ENCODE peak calls at places on chromosomes 4 and X, in eight cellular contexts. B, T, J, K, H, A, Y and Q are unnamed samples.

GRCh38 chrX:115284877-115285276 is 4.6 kb upstream of the LUZP4 start:
- DNase-seq in B (no peak), T (no peak), J (peak), K (no peak), H (no peak), A (no peak), Y (no peak), Q (no peak)

GRCh38 chr4:141215030-141215429 is 5.7 kb upstream of the ZNF330 start:
- DNase-seq in B (peak), T (no peak), J (no peak), K (no peak), H (no peak), A (no peak), Y (no peak), Q (no peak)

GRCh38 chr4:88880001-88880400 is 177.0 kb downstream of the FAM13A start:
- DNase-seq in B (no peak), T (no peak), J (no peak), K (no peak), H (no peak), A (no peak), Y (no peak), Q (no peak)

GRCh38 chr4:145623831-145624230 is 4.6 kb downstream of the MMAA start:
- DNase-seq in B (no peak), T (peak), J (peak), K (no peak), H (no peak), A (no peak), Y (no peak), Q (no peak)

GRCh38 chr4:30919458-30919857 is 199.3 kb downstream of the PCDH7 start:
- DNase-seq in B (no peak), T (no peak), J (no peak), K (no peak), H (no peak), A (no peak), Y (no peak), Q (no peak)

GRCh38 chr4:99816611-99817309 is at the start of gene DAPP1:
- DNase-seq in B (no peak), T (no peak), J (no peak), K (peak), H (peak), A (no peak), Y (peak), Q (peak)

GRCh38 chrX:110086162-110086915 is 83.4 kb downstream of the TMEM164 start:
- DNase-seq in B (no peak), T (peak), J (peak), K (no peak), H (no peak), A (no peak), Y (peak), Q (no peak)

GRCh38 chr4:127880764-127881564 is at the start of gene PLK4:
- DNase-seq in B (peak), T (peak), J (peak), K (peak), H (peak), A (peak), Y (peak), Q (peak)

GRCh38 chrX:10111364-10112148 is 45.2 kb upstream of the CLCN4 start:
- DNase-seq in B (no peak), T (peak), J (no peak), K (peak), H (peak), A (no peak), Y (no peak), Q (no peak)

GRCh38 chrX:136046295-136046894 is 61.2 kb downstream of the SLC9A6 start:
- DNase-seq in B (no peak), T (peak), J (peak), K (no peak), H (no peak), A (no peak), Y (no peak), Q (peak)

GRCh38 chr4:124757121-124757520 is 44.6 kb upstream of the ANKRD50 start:
- DNase-seq in B (no peak), T (peak), J (peak), K (no peak), H (no peak), A (no peak), Y (no peak), Q (no peak)

GRCh38 chr4:109967798-109968520 is 55.3 kb downstream of the EGF start:
- DNase-seq in B (no peak), T (peak), J (peak), K (no peak), H (no peak), A (no peak), Y (peak), Q (no peak)

GRCh38 chrX:17375631-17376380 is 806 bp downstream of the NHS start:
- DNase-seq in B (peak), T (peak), J (peak), K (no peak), H (no peak), A (peak), Y (no peak), Q (peak)

GRCh38 chrX:34918856-34919255 is 23.7 kb upstream of the FAM47B start:
- DNase-seq in B (peak), T (peak), J (peak), K (no peak), H (no peak), A (peak), Y (no peak), Q (peak)

GRCh38 chr4:15084780-15085179 is 82.5 kb downstream of the CPEB2 start:
- DNase-seq in B (no peak), T (no peak), J (no peak), K (no peak), H (no peak), A (no peak), Y (no peak), Q (no peak)

GRCh38 chr4:69716654-69717053 is 43.8 kb downstream of the SULT1B1 start:
- DNase-seq in B (no peak), T (no peak), J (no peak), K (no peak), H (no peak), A (no peak), Y (no peak), Q (no peak)

GRCh38 chr4:138062929-138063328 is 179.2 kb downstream of the SLC7A11 start:
- DNase-seq in B (no peak), T (peak), J (peak), K (no peak), H (no peak), A (peak), Y (no peak), Q (no peak)

GRCh38 chr4:106312997-106313522 is 2.9 kb downstream of the TBCK start:
- DNase-seq in B (no peak), T (no peak), J (no peak), K (no peak), H (no peak), A (no peak), Y (no peak), Q (no peak)

GRCh38 chr4:7328913-7329638 is 105.7 kb downstream of the PSAPL1 start:
- DNase-seq in B (no peak), T (peak), J (peak), K (no peak), H (no peak), A (no peak), Y (peak), Q (peak)

GRCh38 chrX:148580016-148580415 is 79.6 kb downstream of the AFF2 start:
- DNase-seq in B (no peak), T (no peak), J (no peak), K (no peak), H (no peak), A (no peak), Y (no peak), Q (no peak)

GRCh38 chr4:165129924-165130323 is 17.3 kb upstream of the TMEM192 start:
- DNase-seq in B (no peak), T (no peak), J (no peak), K (no peak), H (no peak), A (no peak), Y (no peak), Q (no peak)

GRCh38 chrX:28135378-28136047 is 154.3 kb upstream of the DCAF8L1 start:
- DNase-seq in B (no peak), T (peak), J (peak), K (no peak), H (no peak), A (no peak), Y (no peak), Q (no peak)

GRCh38 chrX:136542281-136542680 is 10.3 kb downstream of the VGLL1 start:
- DNase-seq in B (no peak), T (no peak), J (no peak), K (no peak), H (no peak), A (no peak), Y (no peak), Q (no peak)

GRCh38 chr4:13950491-13950890 is 323.0 kb upstream of the BOD1L1 start:
- DNase-seq in B (no peak), T (no peak), J (no peak), K (no peak), H (no peak), A (no peak), Y (no peak), Q (no peak)

GRCh38 chr4:15506464-15506863 is 36.8 kb downstream of the CC2D2A start:
- DNase-seq in B (no peak), T (peak), J (peak), K (no peak), H (no peak), A (no peak), Y (no peak), Q (no peak)

GRCh38 chrX:57906790-57907189 is 3.5 kb downstream of the ZXDA start:
- DNase-seq in B (no peak), T (peak), J (peak), K (no peak), H (no peak), A (no peak), Y (no peak), Q (no peak)

GRCh38 chrX:145817666-145818521 is at the start of gene SLITRK2:
- DNase-seq in B (no peak), T (no peak), J (peak), K (no peak), H (no peak), A (peak), Y (no peak), Q (peak)

GRCh38 chr4:2786152-2786671 is 6.7 kb upstream of the SH3BP2 start:
- DNase-seq in B (no peak), T (no peak), J (no peak), K (peak), H (no peak), A (no peak), Y (no peak), Q (no peak)

GRCh38 chrX:149461746-149462145 is 43.4 kb downstream of the IDS start:
- DNase-seq in B (no peak), T (no peak), J (no peak), K (no peak), H (no peak), A (no peak), Y (peak), Q (no peak)

GRCh38 chr4:63919636-63920365 is 489.4 kb downstream of the TECRL start:
- DNase-seq in B (no peak), T (no peak), J (no peak), K (no peak), H (no peak), A (no peak), Y (no peak), Q (no peak)

GRCh38 chr4:28508649-28509048 is 1648.0 kb downstream of the STIM2 start:
- DNase-seq in B (no peak), T (no peak), J (no peak), K (no peak), H (peak), A (no peak), Y (no peak), Q (no peak)

GRCh38 chr4:53854991-53855885 is 209.2 kb downstream of the CHIC2 start:
- DNase-seq in B (no peak), T (peak), J (peak), K (no peak), H (no peak), A (no peak), Y (no peak), Q (no peak)

GRCh38 chr4:153651041-153651960 is 32.8 kb upstream of the TLR2 start:
- DNase-seq in B (no peak), T (no peak), J (no peak), K (no peak), H (no peak), A (no peak), Y (no peak), Q (no peak)

GRCh38 chr4:169209388-169209883 is 61.3 kb downstream of the SH3RF1 start:
- DNase-seq in B (no peak), T (no peak), J (peak), K (no peak), H (no peak), A (no peak), Y (no peak), Q (no peak)

GRCh38 chrX:47483310-47484268 is 567 bp upstream of the ZNF41 start:
- DNase-seq in B (peak), T (peak), J (peak), K (no peak), H (no peak), A (peak), Y (no peak), Q (peak)

GRCh38 chr4:112650332-112650731 is 13.4 kb downstream of the LARP7 start:
- DNase-seq in B (no peak), T (no peak), J (no peak), K (no peak), H (no peak), A (peak), Y (no peak), Q (no peak)

GRCh38 chr4:184647391-184648101 is 1.7 kb downstream of the CASP3 start:
- DNase-seq in B (no peak), T (peak), J (peak), K (no peak), H (peak), A (peak), Y (no peak), Q (no peak)

GRCh38 chrX:123731987-123732678 is 719 bp downstream of the THOC2 start:
- DNase-seq in B (peak), T (peak), J (peak), K (no peak), H (no peak), A (peak), Y (no peak), Q (peak)

GRCh38 chr4:153342751-153343552 is 1.5 kb upstream of the MND1 start:
- DNase-seq in B (no peak), T (no peak), J (no peak), K (no peak), H (no peak), A (no peak), Y (no peak), Q (no peak)

GRCh38 chr4:134634301-134634700 is 432.7 kb upstream of the PABPC4L start:
- DNase-seq in B (no peak), T (no peak), J (no peak), K (no peak), H (no peak), A (no peak), Y (no peak), Q (no peak)

GRCh38 chr4:134632056-134632455 is 430.5 kb upstream of the PABPC4L start:
- DNase-seq in B (no peak), T (no peak), J (no peak), K (no peak), H (no peak), A (no peak), Y (no peak), Q (no peak)

GRCh38 chr4:134636332-134637055 is 434.9 kb upstream of the PABPC4L start:
- DNase-seq in B (no peak), T (no peak), J (no peak), K (no peak), H (no peak), A (no peak), Y (no peak), Q (no peak)
- H3K4me2 ChIP-seq in B (no peak), T (no peak), J (no peak), K (no peak), H (no peak), A (no peak), Y (no peak), Q (no peak)

GRCh38 chr4:37246891-37247290 is 2.3 kb downstream of the NWD2 start:
- DNase-seq in B (no peak), T (no peak), J (no peak), K (no peak), H (no peak), A (no peak), Y (no peak), Q (no peak)

GRCh38 chr4:37243722-37244582 is 591 bp upstream of the NWD2 start:
- DNase-seq in B (peak), T (no peak), J (no peak), K (no peak), H (no peak), A (peak), Y (no peak), Q (peak)

GRCh38 chr4:37243061-37243460 is 1.5 kb upstream of the NWD2 start:
- DNase-seq in B (no peak), T (no peak), J (no peak), K (no peak), H (no peak), A (peak), Y (no peak), Q (peak)

GRCh38 chr4:37245391-37245954 is 930 bp downstream of the NWD2 start:
- DNase-seq in B (no peak), T (no peak), J (no peak), K (no peak), H (no peak), A (peak), Y (no peak), Q (no peak)

GRCh38 chr4:37244583-37245390 is at the start of gene NWD2:
- DNase-seq in B (peak), T (no peak), J (no peak), K (no peak), H (no peak), A (peak), Y (no peak), Q (peak)
- H2AFZ ChIP-seq in B (no peak), T (peak), J (no peak), K (no peak), H (no peak), A (peak), Y (no peak), Q (peak)

GRCh38 chr4:4812145-4812782 is 47.2 kb upstream of the MSX1 start:
- DNase-seq in B (no peak), T (no peak), J (no peak), K (no peak), H (no peak), A (no peak), Y (no peak), Q (no peak)
- H3K27ac ChIP-seq in B (no peak), T (no peak), J (no peak), K (no peak), H (no peak), A (no peak), Y (no peak), Q (no peak)

DNA sequence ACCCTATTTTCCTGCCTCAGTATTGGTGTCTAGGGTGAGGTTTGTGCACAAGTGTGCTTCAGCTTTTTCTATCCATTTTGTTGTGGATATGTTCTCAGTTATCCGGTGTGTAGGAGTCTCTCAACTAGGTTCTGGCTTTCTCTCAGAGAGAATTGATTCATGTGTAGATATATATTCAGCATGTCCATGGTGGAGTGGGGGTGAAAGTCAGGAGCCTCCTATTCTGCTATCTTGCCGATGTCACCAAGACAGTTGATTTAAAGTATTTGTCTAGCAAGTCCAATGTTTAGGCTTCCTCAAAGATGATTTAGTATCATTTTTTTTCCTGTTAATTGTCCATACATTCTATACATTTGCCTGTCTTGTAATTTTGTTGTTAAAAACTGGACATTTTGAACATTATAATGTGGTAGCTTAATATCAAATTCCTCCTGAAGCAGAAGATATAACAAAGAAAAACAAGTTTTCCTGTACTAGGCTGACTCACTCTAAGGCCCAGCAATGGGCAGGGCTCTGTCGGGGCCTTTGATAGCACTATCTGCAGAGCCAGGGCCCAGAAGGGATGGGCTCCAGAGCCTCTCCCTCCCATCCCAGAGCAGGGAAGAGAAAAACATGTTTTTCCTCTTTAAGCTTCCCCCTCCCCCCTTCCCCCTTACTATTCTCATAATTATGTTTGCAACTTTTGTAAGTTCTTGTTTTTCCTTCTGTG is 37.6 kb downstream of the GLUD2 start:
- DNase-seq in B (no peak), T (no peak), J (no peak), K (no peak), H (no peak), A (no peak), Y (no peak), Q (peak)
- H3K4me2 ChIP-seq in B (no peak), T (no peak), J (no peak), K (no peak), H (no peak), A (no peak), Y (no peak), Q (no peak)

DNA sequence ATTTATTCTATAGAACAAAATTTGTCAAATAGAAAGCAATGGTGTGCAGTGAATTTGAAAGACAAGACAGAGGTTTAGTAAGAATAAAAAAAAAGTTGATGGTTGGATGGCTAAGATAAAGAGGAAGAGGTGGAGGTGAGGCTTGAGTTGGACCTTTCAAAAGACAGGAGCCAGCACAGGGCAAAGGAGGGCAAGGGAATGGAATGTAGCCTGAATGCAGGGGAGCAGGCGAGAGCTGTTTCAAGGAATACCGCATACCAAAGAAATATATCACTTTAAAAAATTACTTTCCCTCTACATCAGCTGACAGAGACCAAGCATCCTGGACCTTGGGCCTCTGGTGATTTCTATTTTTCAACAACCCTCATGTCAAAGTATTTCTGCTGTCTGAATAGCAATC is 38.0 kb upstream of the CXXC4 start:
- DNase-seq in B (no peak), T (no peak), J (no peak), K (no peak), H (no peak), A (peak), Y (no peak), Q (no peak)
- H2AFZ ChIP-seq in B (no peak), T (no peak), J (no peak), K (no peak), H (no peak), A (no peak), Y (no peak), Q (no peak)

GRCh38 chrX:43685221-43685620 is 29.1 kb downstream of the MAOA start:
- DNase-seq in B (no peak), T (no peak), J (no peak), K (no peak), H (no peak), A (no peak), Y (no peak), Q (no peak)
- H3K27ac ChIP-seq in B (no peak), T (no peak), J (no peak), K (no peak), H (no peak), A (no peak), Y (no peak), Q (no peak)